ENCODE peak calls at places on chromosomes 12 and 14, in seven cellular contexts. One of them, this sample, is unnamed.

GRCh38 chr12:27868165-27868564 is 88.1 kb upstream of the MANSC4 start:
- DNase-seq in bronchial epithelial cell: peak
- DNase-seq in GM20000: no peak
- DNase-seq in cardiac fibroblast: peak
- DNase-seq in endothelial cell: no peak
- DNase-seq in IMR-90: peak
- DNase-seq in heart left ventricle: no peak
- DNase-seq in this sample: no peak

GRCh38 chr14:37179896-37180502 is 7.6 kb upstream of the SLC25A21 start:
- DNase-seq in bronchial epithelial cell: peak
- DNase-seq in GM20000: no peak
- DNase-seq in cardiac fibroblast: peak
- DNase-seq in endothelial cell: no peak
- DNase-seq in IMR-90: peak
- DNase-seq in heart left ventricle: no peak
- DNase-seq in this sample: no peak

GRCh38 chr12:94553130-94553519 is 93.5 kb upstream of the CEP83 start:
- DNase-seq in bronchial epithelial cell: peak
- DNase-seq in GM20000: no peak
- DNase-seq in cardiac fibroblast: peak
- DNase-seq in endothelial cell: no peak
- DNase-seq in IMR-90: peak
- DNase-seq in heart left ventricle: no peak
- DNase-seq in this sample: no peak

GRCh38 chr12:20421338-20421890 is 53.1 kb downstream of the PDE3A start:
- DNase-seq in bronchial epithelial cell: no peak
- DNase-seq in GM20000: peak
- DNase-seq in cardiac fibroblast: no peak
- DNase-seq in endothelial cell: no peak
- DNase-seq in IMR-90: no peak
- DNase-seq in heart left ventricle: no peak
- DNase-seq in this sample: no peak

GRCh38 chr12:115553622-115554021 is 723.9 kb downstream of the MED13L start:
- DNase-seq in bronchial epithelial cell: no peak
- DNase-seq in GM20000: no peak
- DNase-seq in cardiac fibroblast: no peak
- DNase-seq in endothelial cell: no peak
- DNase-seq in IMR-90: no peak
- DNase-seq in heart left ventricle: no peak
- DNase-seq in this sample: no peak

GRCh38 chr12:20757-21156 is 45.8 kb upstream of the IQSEC3 start:
- DNase-seq in bronchial epithelial cell: no peak
- DNase-seq in GM20000: peak
- DNase-seq in cardiac fibroblast: no peak
- DNase-seq in endothelial cell: no peak
- DNase-seq in IMR-90: no peak
- DNase-seq in heart left ventricle: no peak
- DNase-seq in this sample: peak

GRCh38 chr12:79420146-79420618 is 270.6 kb downstream of the PAWR start:
- DNase-seq in bronchial epithelial cell: peak
- DNase-seq in GM20000: no peak
- DNase-seq in cardiac fibroblast: peak
- DNase-seq in endothelial cell: no peak
- DNase-seq in IMR-90: peak
- DNase-seq in heart left ventricle: no peak
- DNase-seq in this sample: no peak

GRCh38 chr14:95901014-95901413 is 24.4 kb downstream of the TUNAR start:
- DNase-seq in bronchial epithelial cell: no peak
- DNase-seq in GM20000: no peak
- DNase-seq in cardiac fibroblast: no peak
- DNase-seq in endothelial cell: no peak
- DNase-seq in IMR-90: peak
- DNase-seq in heart left ventricle: no peak
- DNase-seq in this sample: no peak

GRCh38 chr12:27277846-27278260 is 33.8 kb downstream of the STK38L start:
- DNase-seq in bronchial epithelial cell: peak
- DNase-seq in GM20000: peak
- DNase-seq in cardiac fibroblast: peak
- DNase-seq in endothelial cell: no peak
- DNase-seq in IMR-90: peak
- DNase-seq in heart left ventricle: peak
- DNase-seq in this sample: peak

GRCh38 chr12:95218164-95218851 is 701 bp downstream of the VEZT start:
- DNase-seq in bronchial epithelial cell: peak
- DNase-seq in GM20000: no peak
- DNase-seq in cardiac fibroblast: peak
- DNase-seq in endothelial cell: no peak
- DNase-seq in IMR-90: peak
- DNase-seq in heart left ventricle: no peak
- DNase-seq in this sample: peak

GRCh38 chr14:103195828-103196615 is 72.8 kb downstream of the TNFAIP2 start:
- DNase-seq in bronchial epithelial cell: no peak
- DNase-seq in GM20000: no peak
- DNase-seq in cardiac fibroblast: no peak
- DNase-seq in endothelial cell: no peak
- DNase-seq in IMR-90: no peak
- DNase-seq in heart left ventricle: no peak
- DNase-seq in this sample: no peak

GRCh38 chr14:28651148-28651547 is 115.4 kb upstream of the FOXG1 start:
- DNase-seq in bronchial epithelial cell: peak
- DNase-seq in GM20000: no peak
- DNase-seq in cardiac fibroblast: peak
- DNase-seq in endothelial cell: no peak
- DNase-seq in IMR-90: peak
- DNase-seq in heart left ventricle: no peak
- DNase-seq in this sample: no peak

GRCh38 chr12:131729254-131729955 is 18.5 kb downstream of the SFSWAP start:
- DNase-seq in bronchial epithelial cell: no peak
- DNase-seq in GM20000: no peak
- DNase-seq in cardiac fibroblast: no peak
- DNase-seq in endothelial cell: no peak
- DNase-seq in IMR-90: no peak
- DNase-seq in heart left ventricle: no peak
- DNase-seq in this sample: no peak

GRCh38 chr12:108635997-108636808 is 2.5 kb upstream of the SELPLG start:
- DNase-seq in bronchial epithelial cell: no peak
- DNase-seq in GM20000: no peak
- DNase-seq in cardiac fibroblast: no peak
- DNase-seq in endothelial cell: no peak
- DNase-seq in IMR-90: no peak
- DNase-seq in heart left ventricle: peak
- DNase-seq in this sample: no peak

GRCh38 chr14:92686411-92686762 is 62.0 kb downstream of the LGMN start:
- DNase-seq in bronchial epithelial cell: no peak
- DNase-seq in GM20000: no peak
- DNase-seq in cardiac fibroblast: no peak
- DNase-seq in endothelial cell: no peak
- DNase-seq in IMR-90: no peak
- DNase-seq in heart left ventricle: no peak
- DNase-seq in this sample: no peak

GRCh38 chr12:20350495-20350894 is 17.8 kb upstream of the PDE3A start:
- DNase-seq in bronchial epithelial cell: no peak
- DNase-seq in GM20000: no peak
- DNase-seq in cardiac fibroblast: peak
- DNase-seq in endothelial cell: no peak
- DNase-seq in IMR-90: peak
- DNase-seq in heart left ventricle: no peak
- DNase-seq in this sample: no peak

GRCh38 chr12:6253278-6253677 is 53.1 kb downstream of the CD9 start:
- DNase-seq in bronchial epithelial cell: no peak
- DNase-seq in GM20000: no peak
- DNase-seq in cardiac fibroblast: no peak
- DNase-seq in endothelial cell: no peak
- DNase-seq in IMR-90: no peak
- DNase-seq in heart left ventricle: no peak
- DNase-seq in this sample: no peak

GRCh38 chr12:127355061-127355820 is 911.7 kb upstream of the TMEM132C start:
- DNase-seq in bronchial epithelial cell: peak
- DNase-seq in GM20000: no peak
- DNase-seq in cardiac fibroblast: peak
- DNase-seq in endothelial cell: no peak
- DNase-seq in IMR-90: no peak
- DNase-seq in heart left ventricle: no peak
- DNase-seq in this sample: no peak

GRCh38 chr14:92670967-92671366 is 77.5 kb downstream of the LGMN start:
- DNase-seq in bronchial epithelial cell: no peak
- DNase-seq in GM20000: no peak
- DNase-seq in cardiac fibroblast: peak
- DNase-seq in endothelial cell: no peak
- DNase-seq in IMR-90: peak
- DNase-seq in heart left ventricle: no peak
- DNase-seq in this sample: no peak

GRCh38 chr14:89349196-89350008 is 67.6 kb downstream of the FOXN3 start:
- DNase-seq in bronchial epithelial cell: no peak
- DNase-seq in GM20000: no peak
- DNase-seq in cardiac fibroblast: peak
- DNase-seq in endothelial cell: peak
- DNase-seq in IMR-90: no peak
- DNase-seq in heart left ventricle: no peak
- DNase-seq in this sample: no peak

GRCh38 chr12:118402251-118402650 is 25.9 kb downstream of the SUDS3 start:
- DNase-seq in bronchial epithelial cell: peak
- DNase-seq in GM20000: no peak
- DNase-seq in cardiac fibroblast: peak
- DNase-seq in endothelial cell: no peak
- DNase-seq in IMR-90: peak
- DNase-seq in heart left ventricle: no peak
- DNase-seq in this sample: no peak
- TF ChIP-seq CTCF in bronchial epithelial cell: no peak
- TF ChIP-seq CTCF in GM20000: no peak
- TF ChIP-seq CTCF in cardiac fibroblast: no peak
- TF ChIP-seq CTCF in endothelial cell: no peak
- TF ChIP-seq CTCF in IMR-90: no peak
- TF ChIP-seq CTCF in heart left ventricle: no peak
- TF ChIP-seq CTCF in this sample: no peak

GRCh38 chr14:21846227-21846885 is 172.7 kb upstream of the OR4E1 start:
- DNase-seq in bronchial epithelial cell: no peak
- DNase-seq in GM20000: peak
- DNase-seq in cardiac fibroblast: no peak
- DNase-seq in endothelial cell: peak
- DNase-seq in IMR-90: peak
- DNase-seq in heart left ventricle: no peak
- DNase-seq in this sample: peak
- TF ChIP-seq CTCF in bronchial epithelial cell: peak
- TF ChIP-seq CTCF in GM20000: peak
- TF ChIP-seq CTCF in cardiac fibroblast: peak
- TF ChIP-seq CTCF in endothelial cell: peak
- TF ChIP-seq CTCF in IMR-90: peak
- TF ChIP-seq CTCF in heart left ventricle: peak
- TF ChIP-seq CTCF in this sample: peak

GRCh38 chr12:57872362-57872761 is 25.8 kb upstream of the CTDSP2 start:
- DNase-seq in bronchial epithelial cell: no peak
- DNase-seq in GM20000: no peak
- DNase-seq in cardiac fibroblast: no peak
- DNase-seq in endothelial cell: no peak
- DNase-seq in IMR-90: no peak
- DNase-seq in heart left ventricle: no peak
- DNase-seq in this sample: no peak
- TF ChIP-seq CTCF in bronchial epithelial cell: no peak
- TF ChIP-seq CTCF in GM20000: no peak
- TF ChIP-seq CTCF in cardiac fibroblast: no peak
- TF ChIP-seq CTCF in endothelial cell: no peak
- TF ChIP-seq CTCF in IMR-90: no peak
- TF ChIP-seq CTCF in heart left ventricle: no peak
- TF ChIP-seq CTCF in this sample: no peak

DNA sequence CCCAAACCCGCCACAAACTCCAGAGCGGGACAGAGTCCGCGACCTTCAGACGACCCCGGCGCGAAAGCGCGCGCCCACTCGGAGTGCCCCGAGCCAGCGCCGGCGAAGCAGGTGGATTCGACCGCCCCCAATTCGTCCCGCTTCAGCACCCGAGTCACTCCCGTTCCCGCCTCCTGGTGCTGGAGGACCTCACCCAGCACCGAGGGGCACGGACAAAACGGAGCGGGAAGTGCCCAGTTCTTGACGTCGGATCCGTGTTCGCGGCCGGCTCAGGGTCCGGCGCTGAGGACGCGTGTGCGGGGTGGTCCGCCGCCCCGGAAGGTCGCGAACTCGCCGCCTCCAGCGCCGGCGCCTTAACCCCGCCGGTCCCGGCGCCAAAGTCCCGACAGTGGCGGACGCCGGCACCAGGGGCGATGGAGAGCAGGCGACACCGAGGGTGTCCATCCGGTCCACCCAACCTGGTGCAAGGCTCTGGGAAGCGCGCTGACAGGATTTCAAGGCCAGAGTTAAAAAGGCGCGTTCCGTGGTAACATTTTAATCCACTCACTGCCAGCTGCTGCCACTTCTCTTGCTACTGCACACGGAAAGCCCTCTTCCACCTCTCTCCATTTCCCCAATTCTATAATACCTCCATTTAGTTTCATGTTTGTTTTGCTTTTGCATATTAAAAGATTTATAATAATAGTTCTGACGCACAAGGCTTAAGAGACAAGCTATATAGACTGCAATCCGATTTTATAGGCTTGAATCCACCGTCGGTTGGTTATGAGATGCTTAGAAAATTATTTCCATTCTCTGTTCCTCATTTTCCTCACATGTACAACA is 240.0 kb upstream of the CPNE8 start:
- DNase-seq in bronchial epithelial cell: no peak
- DNase-seq in GM20000: peak
- DNase-seq in cardiac fibroblast: peak
- DNase-seq in endothelial cell: peak
- DNase-seq in IMR-90: no peak
- DNase-seq in heart left ventricle: peak
- DNase-seq in this sample: peak
- TF ChIP-seq CTCF in bronchial epithelial cell: peak
- TF ChIP-seq CTCF in GM20000: peak
- TF ChIP-seq CTCF in cardiac fibroblast: peak
- TF ChIP-seq CTCF in endothelial cell: peak
- TF ChIP-seq CTCF in IMR-90: no peak
- TF ChIP-seq CTCF in heart left ventricle: peak
- TF ChIP-seq CTCF in this sample: peak

DNA sequence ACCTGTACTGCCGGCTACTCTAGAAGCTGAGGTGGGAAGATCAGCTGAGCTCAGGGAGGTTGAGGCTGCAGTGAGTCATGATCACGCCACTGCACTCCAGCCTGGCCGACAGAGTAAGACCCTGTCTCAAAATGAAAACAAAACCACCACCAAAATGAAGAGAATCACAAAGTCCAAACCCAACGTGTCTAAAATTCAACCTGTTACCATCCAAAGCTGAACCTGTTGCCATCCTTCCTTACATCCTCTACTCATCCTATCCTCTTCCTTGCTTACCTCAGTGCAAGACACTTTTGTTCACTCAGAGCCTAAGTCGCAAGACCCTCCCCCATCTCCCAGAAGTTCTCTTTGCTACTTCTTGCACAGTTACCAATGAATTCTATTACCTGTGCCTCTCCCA is 299.7 kb downstream of the ATP23 start:
- DNase-seq in bronchial epithelial cell: no peak
- DNase-seq in GM20000: no peak
- DNase-seq in cardiac fibroblast: no peak
- DNase-seq in endothelial cell: no peak
- DNase-seq in IMR-90: no peak
- DNase-seq in heart left ventricle: no peak
- DNase-seq in this sample: no peak
- TF ChIP-seq CTCF in bronchial epithelial cell: no peak
- TF ChIP-seq CTCF in GM20000: no peak
- TF ChIP-seq CTCF in cardiac fibroblast: no peak
- TF ChIP-seq CTCF in endothelial cell: no peak
- TF ChIP-seq CTCF in IMR-90: no peak
- TF ChIP-seq CTCF in heart left ventricle: no peak
- TF ChIP-seq CTCF in this sample: no peak

GRCh38 chr12:100404769-100405407 is 48.0 kb downstream of the SLC17A8 start:
- DNase-seq in bronchial epithelial cell: peak
- DNase-seq in GM20000: peak
- DNase-seq in cardiac fibroblast: peak
- DNase-seq in endothelial cell: peak
- DNase-seq in IMR-90: peak
- DNase-seq in heart left ventricle: no peak
- DNase-seq in this sample: peak
- TF ChIP-seq CTCF in bronchial epithelial cell: peak
- TF ChIP-seq CTCF in GM20000: peak
- TF ChIP-seq CTCF in cardiac fibroblast: peak
- TF ChIP-seq CTCF in endothelial cell: peak
- TF ChIP-seq CTCF in IMR-90: peak
- TF ChIP-seq CTCF in heart left ventricle: peak
- TF ChIP-seq CTCF in this sample: peak